ENCODE peak calls at places on chromosome 20, in nine cellular contexts. U, K, F, O, R, N, T, W and P are unnamed samples.

GRCh38 chr20:63529861-63530787 is 7.1 kb downstream of the PTK6 start:
- DNase-seq in U (no peak), K (peak), F (no peak), O (no peak), R (no peak), N (no peak), T (no peak), W (no peak), P (no peak)

GRCh38 chr20:4341804-4342560 is 326.6 kb upstream of the RNF24 start:
- DNase-seq in U (no peak), K (no peak), F (peak), O (peak), R (peak), N (no peak), T (no peak), W (peak), P (peak)

GRCh38 chr20:17871861-17872260 is 96.7 kb downstream of the SNX5 start:
- DNase-seq in U (no peak), K (peak), F (no peak), O (no peak), R (no peak), N (no peak), T (no peak), W (no peak), P (no peak)

GRCh38 chr20:55266361-55266760 is 739.0 kb downstream of the CBLN4 start:
- DNase-seq in U (no peak), K (no peak), F (no peak), O (no peak), R (no peak), N (no peak), T (no peak), W (no peak), P (no peak)

GRCh38 chr20:7330850-7331249 is 563.4 kb downstream of the BMP2 start:
- DNase-seq in U (no peak), K (no peak), F (no peak), O (no peak), R (no peak), N (no peak), T (no peak), W (no peak), P (no peak)

GRCh38 chr20:13784893-13785715 is at the start of the genes ESF1 and NDUFAF5:
- DNase-seq in U (peak), K (peak), F (peak), O (peak), R (peak), N (peak), T (peak), W (peak), P (peak)

GRCh38 chr20:35232575-35232974 is 6.1 kb downstream of the MMP24 start:
- DNase-seq in U (no peak), K (no peak), F (peak), O (peak), R (peak), N (no peak), T (no peak), W (no peak), P (peak)

GRCh38 chr20:25145131-25145530 is 50.4 kb upstream of the ENTPD6 start:
- DNase-seq in U (no peak), K (no peak), F (no peak), O (no peak), R (no peak), N (no peak), T (no peak), W (no peak), P (no peak)

GRCh38 chr20:52246366-52246765 is 54.8 kb upstream of the ZFP64 start:
- DNase-seq in U (no peak), K (no peak), F (no peak), O (no peak), R (no peak), N (no peak), T (no peak), W (no peak), P (no peak)

GRCh38 chr20:52103911-52104545 is 87.6 kb downstream of the ZFP64 start:
- DNase-seq in U (no peak), K (peak), F (no peak), O (no peak), R (no peak), N (no peak), T (no peak), W (no peak), P (peak)

GRCh38 chr20:23254034-23254433 is 96.6 kb upstream of the NXT1 start:
- DNase-seq in U (no peak), K (no peak), F (no peak), O (no peak), R (no peak), N (no peak), T (no peak), W (no peak), P (no peak)

GRCh38 chr20:57409316-57409671 is 18.1 kb downstream of the RBM38 start:
- DNase-seq in U (no peak), K (no peak), F (no peak), O (no peak), R (no peak), N (no peak), T (no peak), W (no peak), P (no peak)

GRCh38 chr20:5400164-5400762 is 83.5 kb upstream of the PROKR2 start:
- DNase-seq in U (no peak), K (no peak), F (no peak), O (no peak), R (peak), N (no peak), T (no peak), W (peak), P (peak)

GRCh38 chr20:14576478-14576877 is 239.1 kb upstream of the FLRT3 start:
- DNase-seq in U (no peak), K (no peak), F (no peak), O (no peak), R (no peak), N (no peak), T (no peak), W (no peak), P (no peak)

GRCh38 chr20:19735446-19735845 is 22.6 kb upstream of the RIN2 start:
- DNase-seq in U (no peak), K (peak), F (no peak), O (peak), R (peak), N (peak), T (no peak), W (peak), P (peak)

GRCh38 chr20:53768329-53768728 is 174.7 kb upstream of the ZNF217 start:
- DNase-seq in U (no peak), K (no peak), F (no peak), O (no peak), R (no peak), N (no peak), T (no peak), W (no peak), P (no peak)

GRCh38 chr20:24634855-24635254 is 165.4 kb downstream of the SYNDIG1 start:
- DNase-seq in U (no peak), K (no peak), F (peak), O (peak), R (peak), N (no peak), T (no peak), W (peak), P (peak)

GRCh38 chr20:45860573-45861011 is 3.2 kb downstream of the ZSWIM3 start:
- DNase-seq in U (no peak), K (no peak), F (no peak), O (no peak), R (peak), N (no peak), T (no peak), W (peak), P (no peak)

GRCh38 chr20:13681248-13682125 is 42.8 kb upstream of the TASP1 start:
- DNase-seq in U (peak), K (no peak), F (no peak), O (no peak), R (no peak), N (no peak), T (no peak), W (peak), P (no peak)